ENCODE peak calls at places on chromosomes 12 and 14, in ten cellular contexts. One of them, this sample, is unnamed.

GRCh38 chr14:35390577-35391387 is 13.8 kb downstream of the NFKBIA start:
- DNase-seq in T-helper 9 cell: no peak
- DNase-seq in activated T-helper 1 cell treated with anti-CD3 and anti-CD28 coated beads, Interleukin-12 subunit alpha, Interleukin-12 subunit beta, Interleukin-2, Interleukin-4 antibody, amounts not matched to agents 30 ng/mL and 10 ng/mL and 1 ng/mL, durations not matched to agents 14 hours and 24 hours and 36 hours: no peak
- DNase-seq in COR-L47: peak
- DNase-seq in NCI-H1436 treated with DMSO at 0.1 percent for 48 hours: no peak
- DNase-seq in omental fat pad: no peak
- DNase-seq in EL: peak
- DNase-seq in fibroblast of lung: peak
- DNase-seq in ACHN: no peak
- DNase-seq in activated naive CD4-positive, alpha-beta T cell: no peak
- DNase-seq in this sample: no peak

GRCh38 chr14:100524233-100524932 is 62.8 kb downstream of the BEGAIN start:
- DNase-seq in T-helper 9 cell: no peak
- DNase-seq in activated T-helper 1 cell treated with anti-CD3 and anti-CD28 coated beads, Interleukin-12 subunit alpha, Interleukin-12 subunit beta, Interleukin-2, Interleukin-4 antibody, amounts not matched to agents 30 ng/mL and 10 ng/mL and 1 ng/mL, durations not matched to agents 14 hours and 24 hours and 36 hours: no peak
- DNase-seq in COR-L47: no peak
- DNase-seq in NCI-H1436 treated with DMSO at 0.1 percent for 48 hours: no peak
- DNase-seq in omental fat pad: no peak
- DNase-seq in EL: no peak
- DNase-seq in fibroblast of lung: no peak
- DNase-seq in ACHN: no peak
- DNase-seq in activated naive CD4-positive, alpha-beta T cell: no peak
- DNase-seq in this sample: no peak

GRCh38 chr12:24853588-24853987 is 95.3 kb downstream of the BCAT1 start:
- DNase-seq in T-helper 9 cell: no peak
- DNase-seq in activated T-helper 1 cell treated with anti-CD3 and anti-CD28 coated beads, Interleukin-12 subunit alpha, Interleukin-12 subunit beta, Interleukin-2, Interleukin-4 antibody, amounts not matched to agents 30 ng/mL and 10 ng/mL and 1 ng/mL, durations not matched to agents 14 hours and 24 hours and 36 hours: no peak
- DNase-seq in COR-L47: no peak
- DNase-seq in NCI-H1436 treated with DMSO at 0.1 percent for 48 hours: no peak
- DNase-seq in omental fat pad: no peak
- DNase-seq in EL: peak
- DNase-seq in fibroblast of lung: peak
- DNase-seq in ACHN: peak
- DNase-seq in activated naive CD4-positive, alpha-beta T cell: no peak
- DNase-seq in this sample: no peak

GRCh38 chr14:51293149-51293925 is 53.3 kb downstream of the TMX1 start:
- DNase-seq in T-helper 9 cell: no peak
- DNase-seq in activated T-helper 1 cell treated with anti-CD3 and anti-CD28 coated beads, Interleukin-12 subunit alpha, Interleukin-12 subunit beta, Interleukin-2, Interleukin-4 antibody, amounts not matched to agents 30 ng/mL and 10 ng/mL and 1 ng/mL, durations not matched to agents 14 hours and 24 hours and 36 hours: no peak
- DNase-seq in COR-L47: no peak
- DNase-seq in NCI-H1436 treated with DMSO at 0.1 percent for 48 hours: no peak
- DNase-seq in omental fat pad: peak
- DNase-seq in EL: peak
- DNase-seq in fibroblast of lung: peak
- DNase-seq in ACHN: no peak
- DNase-seq in activated naive CD4-positive, alpha-beta T cell: no peak
- DNase-seq in this sample: no peak

GRCh38 chr14:76958020-76958965 is 70.2 kb downstream of the IRF2BPL start:
- DNase-seq in T-helper 9 cell: no peak
- DNase-seq in activated T-helper 1 cell treated with anti-CD3 and anti-CD28 coated beads, Interleukin-12 subunit alpha, Interleukin-12 subunit beta, Interleukin-2, Interleukin-4 antibody, amounts not matched to agents 30 ng/mL and 10 ng/mL and 1 ng/mL, durations not matched to agents 14 hours and 24 hours and 36 hours: no peak
- DNase-seq in COR-L47: no peak
- DNase-seq in NCI-H1436 treated with DMSO at 0.1 percent for 48 hours: no peak
- DNase-seq in omental fat pad: no peak
- DNase-seq in EL: no peak
- DNase-seq in fibroblast of lung: no peak
- DNase-seq in ACHN: no peak
- DNase-seq in activated naive CD4-positive, alpha-beta T cell: no peak
- DNase-seq in this sample: no peak

GRCh38 chr12:2844786-2845185 is 10.0 kb upstream of the NRIP2 start:
- DNase-seq in T-helper 9 cell: no peak
- DNase-seq in activated T-helper 1 cell treated with anti-CD3 and anti-CD28 coated beads, Interleukin-12 subunit alpha, Interleukin-12 subunit beta, Interleukin-2, Interleukin-4 antibody, amounts not matched to agents 30 ng/mL and 10 ng/mL and 1 ng/mL, durations not matched to agents 14 hours and 24 hours and 36 hours: no peak
- DNase-seq in COR-L47: no peak
- DNase-seq in NCI-H1436 treated with DMSO at 0.1 percent for 48 hours: no peak
- DNase-seq in omental fat pad: no peak
- DNase-seq in EL: peak
- DNase-seq in fibroblast of lung: peak
- DNase-seq in ACHN: no peak
- DNase-seq in activated naive CD4-positive, alpha-beta T cell: no peak
- DNase-seq in this sample: no peak

GRCh38 chr12:111980598-111980997 is 32.4 kb downstream of the TMEM116 start:
- DNase-seq in T-helper 9 cell: no peak
- DNase-seq in activated T-helper 1 cell treated with anti-CD3 and anti-CD28 coated beads, Interleukin-12 subunit alpha, Interleukin-12 subunit beta, Interleukin-2, Interleukin-4 antibody, amounts not matched to agents 30 ng/mL and 10 ng/mL and 1 ng/mL, durations not matched to agents 14 hours and 24 hours and 36 hours: no peak
- DNase-seq in COR-L47: no peak
- DNase-seq in NCI-H1436 treated with DMSO at 0.1 percent for 48 hours: no peak
- DNase-seq in omental fat pad: no peak
- DNase-seq in EL: no peak
- DNase-seq in fibroblast of lung: no peak
- DNase-seq in ACHN: no peak
- DNase-seq in activated naive CD4-positive, alpha-beta T cell: no peak
- DNase-seq in this sample: no peak

GRCh38 chr14:51860836-51861583 is 598 bp downstream of the GNG2 start:
- DNase-seq in T-helper 9 cell: no peak
- DNase-seq in activated T-helper 1 cell treated with anti-CD3 and anti-CD28 coated beads, Interleukin-12 subunit alpha, Interleukin-12 subunit beta, Interleukin-2, Interleukin-4 antibody, amounts not matched to agents 30 ng/mL and 10 ng/mL and 1 ng/mL, durations not matched to agents 14 hours and 24 hours and 36 hours: no peak
- DNase-seq in COR-L47: no peak
- DNase-seq in NCI-H1436 treated with DMSO at 0.1 percent for 48 hours: no peak
- DNase-seq in omental fat pad: no peak
- DNase-seq in EL: peak
- DNase-seq in fibroblast of lung: peak
- DNase-seq in ACHN: no peak
- DNase-seq in activated naive CD4-positive, alpha-beta T cell: no peak
- DNase-seq in this sample: peak

GRCh38 chr12:127588224-127588623 is 678.7 kb upstream of the TMEM132C start:
- DNase-seq in T-helper 9 cell: no peak
- DNase-seq in activated T-helper 1 cell treated with anti-CD3 and anti-CD28 coated beads, Interleukin-12 subunit alpha, Interleukin-12 subunit beta, Interleukin-2, Interleukin-4 antibody, amounts not matched to agents 30 ng/mL and 10 ng/mL and 1 ng/mL, durations not matched to agents 14 hours and 24 hours and 36 hours: no peak
- DNase-seq in COR-L47: no peak
- DNase-seq in NCI-H1436 treated with DMSO at 0.1 percent for 48 hours: no peak
- DNase-seq in omental fat pad: no peak
- DNase-seq in EL: peak
- DNase-seq in fibroblast of lung: peak
- DNase-seq in ACHN: no peak
- DNase-seq in activated naive CD4-positive, alpha-beta T cell: no peak
- DNase-seq in this sample: no peak

GRCh38 chr14:32230181-32230580 is 27.1 kb upstream of the RNU6-8 start:
- DNase-seq in T-helper 9 cell: no peak
- DNase-seq in activated T-helper 1 cell treated with anti-CD3 and anti-CD28 coated beads, Interleukin-12 subunit alpha, Interleukin-12 subunit beta, Interleukin-2, Interleukin-4 antibody, amounts not matched to agents 30 ng/mL and 10 ng/mL and 1 ng/mL, durations not matched to agents 14 hours and 24 hours and 36 hours: no peak
- DNase-seq in COR-L47: no peak
- DNase-seq in NCI-H1436 treated with DMSO at 0.1 percent for 48 hours: no peak
- DNase-seq in omental fat pad: no peak
- DNase-seq in EL: peak
- DNase-seq in fibroblast of lung: peak
- DNase-seq in ACHN: no peak
- DNase-seq in activated naive CD4-positive, alpha-beta T cell: no peak
- DNase-seq in this sample: no peak

GRCh38 chr12:48002773-48003218 is 1.5 kb downstream of the COL2A1 start:
- DNase-seq in T-helper 9 cell: no peak
- DNase-seq in activated T-helper 1 cell treated with anti-CD3 and anti-CD28 coated beads, Interleukin-12 subunit alpha, Interleukin-12 subunit beta, Interleukin-2, Interleukin-4 antibody, amounts not matched to agents 30 ng/mL and 10 ng/mL and 1 ng/mL, durations not matched to agents 14 hours and 24 hours and 36 hours: no peak
- DNase-seq in COR-L47: peak
- DNase-seq in NCI-H1436 treated with DMSO at 0.1 percent for 48 hours: no peak
- DNase-seq in omental fat pad: no peak
- DNase-seq in EL: peak
- DNase-seq in fibroblast of lung: peak
- DNase-seq in ACHN: peak
- DNase-seq in activated naive CD4-positive, alpha-beta T cell: no peak
- DNase-seq in this sample: no peak

GRCh38 chr14:24075485-24076301 is 4.3 kb downstream of the CPNE6 start:
- DNase-seq in T-helper 9 cell: no peak
- DNase-seq in activated T-helper 1 cell treated with anti-CD3 and anti-CD28 coated beads, Interleukin-12 subunit alpha, Interleukin-12 subunit beta, Interleukin-2, Interleukin-4 antibody, amounts not matched to agents 30 ng/mL and 10 ng/mL and 1 ng/mL, durations not matched to agents 14 hours and 24 hours and 36 hours: no peak
- DNase-seq in COR-L47: no peak
- DNase-seq in NCI-H1436 treated with DMSO at 0.1 percent for 48 hours: no peak
- DNase-seq in omental fat pad: no peak
- DNase-seq in EL: no peak
- DNase-seq in fibroblast of lung: no peak
- DNase-seq in ACHN: no peak
- DNase-seq in activated naive CD4-positive, alpha-beta T cell: no peak
- DNase-seq in this sample: no peak

GRCh38 chr12:26658991-26659390 is 174.0 kb downstream of the ITPR2 start:
- DNase-seq in T-helper 9 cell: no peak
- DNase-seq in activated T-helper 1 cell treated with anti-CD3 and anti-CD28 coated beads, Interleukin-12 subunit alpha, Interleukin-12 subunit beta, Interleukin-2, Interleukin-4 antibody, amounts not matched to agents 30 ng/mL and 10 ng/mL and 1 ng/mL, durations not matched to agents 14 hours and 24 hours and 36 hours: no peak
- DNase-seq in COR-L47: no peak
- DNase-seq in NCI-H1436 treated with DMSO at 0.1 percent for 48 hours: no peak
- DNase-seq in omental fat pad: no peak
- DNase-seq in EL: no peak
- DNase-seq in fibroblast of lung: peak
- DNase-seq in ACHN: no peak
- DNase-seq in activated naive CD4-positive, alpha-beta T cell: no peak
- DNase-seq in this sample: no peak

GRCh38 chr12:69649529-69649928 is 38.8 kb upstream of the LRRC10 start:
- DNase-seq in T-helper 9 cell: no peak
- DNase-seq in activated T-helper 1 cell treated with anti-CD3 and anti-CD28 coated beads, Interleukin-12 subunit alpha, Interleukin-12 subunit beta, Interleukin-2, Interleukin-4 antibody, amounts not matched to agents 30 ng/mL and 10 ng/mL and 1 ng/mL, durations not matched to agents 14 hours and 24 hours and 36 hours: no peak
- DNase-seq in COR-L47: no peak
- DNase-seq in NCI-H1436 treated with DMSO at 0.1 percent for 48 hours: no peak
- DNase-seq in omental fat pad: no peak
- DNase-seq in EL: no peak
- DNase-seq in fibroblast of lung: no peak
- DNase-seq in ACHN: peak
- DNase-seq in activated naive CD4-positive, alpha-beta T cell: no peak
- DNase-seq in this sample: no peak